ENCODE peak calls at places on chromosomes 16 and 17, in nine cellular contexts. P is transverse colon, Z is Peyer's patch, G is RWPE1, X is GM06990, J is coronary artery, C is B cell, I is uterus, N is astrocyte of the spinal cord. B is an unnamed sample.

GRCh38 chr16:72873853-72874252 is 174.1 kb downstream of the ZFHX3 start:
- DNase-seq in C (no peak), Z (no peak), J (no peak), P (no peak), N (no peak), I (no peak), G (no peak), X (no peak), B (peak; percentile 23)

GRCh38 chr17:78105551-78105950 is 23.0 kb downstream of the TMC6 start:
- DNase-seq in P (peak; percentile 0), N (no peak), I (no peak), C (no peak), X (no peak), J (no peak), G (no peak), Z (no peak), B (no peak)

GRCh38 chr17:47945080-47945479 is 3.7 kb downstream of the PNPO start:
- DNase-seq in N (no peak), C (no peak), G (no peak), J (no peak), I (peak; percentile 60), Z (no peak), P (no peak), X (no peak), B (no peak)

GRCh38 chr16:75745242-75745641 is 19.0 kb upstream of the CPHXL start:
- DNase-seq in C (no peak), Z (no peak), X (no peak), N (no peak), G (no peak), I (no peak), P (no peak), J (no peak), B (no peak)

GRCh38 chr17:13353590-13353989 is 248.1 kb downstream of the HS3ST3A1 start:
- DNase-seq in I (no peak), Z (no peak), N (no peak), J (no peak), G (no peak), P (no peak), C (no peak), X (no peak), B (no peak)

GRCh38 chr17:52536466-52536865 is 378.0 kb upstream of the CA10 start:
- DNase-seq in I (no peak), G (no peak), X (no peak), J (no peak), Z (no peak), P (no peak), C (no peak), N (no peak), B (no peak)

GRCh38 chr16:57284206-57284951 is at the start of gene PLLP:
- DNase-seq in G (peak; percentile 68), Z (peak; percentile 73), C (peak; percentile 83), J (peak; percentile 68), I (peak; percentile 28), P (peak; percentile 59), X (peak; percentile 55), N (no peak), B (peak; percentile 54)

GRCh38 chr16:17301593-17302135 is 169.1 kb downstream of the XYLT1 start:
- DNase-seq in P (peak; percentile 55), I (no peak), G (no peak), C (peak; percentile 72), X (peak; percentile 90), N (no peak), Z (peak; percentile 88), J (no peak), B (no peak)

GRCh38 chr17:16516594-16517018 is 24.6 kb upstream of the LRRC75A start:
- DNase-seq in J (no peak), Z (peak; percentile 40), N (peak; percentile 76), X (no peak), I (peak; percentile 52), G (peak; percentile 54), P (no peak), C (no peak), B (no peak)

GRCh38 chr17:63015824-63016223 is 49.8 kb downstream of the TANC2 start:
- DNase-seq in I (no peak), J (no peak), X (no peak), Z (no peak), G (no peak), C (no peak), P (no peak), N (no peak), B (no peak)

GRCh38 chr16:24071990-24072389 is 184.1 kb upstream of the CACNG3 start:
- DNase-seq in P (no peak), Z (no peak), C (no peak), J (no peak), N (no peak), X (no peak), I (no peak), G (no peak), B (no peak)

GRCh38 chr16:24073321-24073720 is 182.8 kb upstream of the CACNG3 start:
- DNase-seq in P (no peak), C (no peak), Z (no peak), I (no peak), X (no peak), G (no peak), N (no peak), J (no peak), B (no peak)

GRCh38 chr16:24069036-24069590 is 187.0 kb upstream of the CACNG3 start:
- DNase-seq in N (no peak), X (no peak), J (no peak), I (no peak), G (no peak), C (no peak), P (no peak), Z (no peak), B (no peak)

GRCh38 chr16:24074574-24074973 is 181.6 kb upstream of the CACNG3 start:
- DNase-seq in N (no peak), I (no peak), J (no peak), C (no peak), X (no peak), G (no peak), P (no peak), Z (no peak), B (no peak)

DNA sequence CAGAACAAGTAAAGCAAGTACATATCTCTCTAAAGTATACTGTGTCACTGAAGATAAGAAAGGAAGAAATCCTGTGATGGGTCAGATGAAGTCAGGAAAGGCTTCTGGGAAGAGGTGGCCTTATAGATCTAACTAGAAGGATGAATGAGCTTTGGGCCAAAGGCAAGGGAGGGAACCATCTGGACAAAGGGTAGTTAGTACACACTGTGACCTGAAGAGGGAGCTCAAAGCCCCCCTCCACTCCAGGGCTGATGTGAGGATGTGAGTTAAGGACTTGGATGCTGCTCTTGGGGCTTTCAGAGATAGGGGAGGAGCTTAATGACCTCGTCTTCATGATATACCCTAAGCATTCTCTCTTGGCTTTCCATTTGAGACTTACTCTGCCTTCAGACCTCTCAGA is 185.3 kb upstream of the CACNG3 start:
- DNase-seq in P (no peak), Z (peak; percentile 52), N (no peak), C (peak; percentile 63), I (no peak), X (peak; percentile 15), J (no peak), G (peak; percentile 45), B (peak; percentile 66)
- TF ChIP-seq CTCF in P (no peak), Z (peak; percentile 45), N (peak; percentile 30), C (peak; percentile 75), I (no peak), X (peak; percentile 73), J (no peak), G (no peak), B (peak; percentile 68)

DNA sequence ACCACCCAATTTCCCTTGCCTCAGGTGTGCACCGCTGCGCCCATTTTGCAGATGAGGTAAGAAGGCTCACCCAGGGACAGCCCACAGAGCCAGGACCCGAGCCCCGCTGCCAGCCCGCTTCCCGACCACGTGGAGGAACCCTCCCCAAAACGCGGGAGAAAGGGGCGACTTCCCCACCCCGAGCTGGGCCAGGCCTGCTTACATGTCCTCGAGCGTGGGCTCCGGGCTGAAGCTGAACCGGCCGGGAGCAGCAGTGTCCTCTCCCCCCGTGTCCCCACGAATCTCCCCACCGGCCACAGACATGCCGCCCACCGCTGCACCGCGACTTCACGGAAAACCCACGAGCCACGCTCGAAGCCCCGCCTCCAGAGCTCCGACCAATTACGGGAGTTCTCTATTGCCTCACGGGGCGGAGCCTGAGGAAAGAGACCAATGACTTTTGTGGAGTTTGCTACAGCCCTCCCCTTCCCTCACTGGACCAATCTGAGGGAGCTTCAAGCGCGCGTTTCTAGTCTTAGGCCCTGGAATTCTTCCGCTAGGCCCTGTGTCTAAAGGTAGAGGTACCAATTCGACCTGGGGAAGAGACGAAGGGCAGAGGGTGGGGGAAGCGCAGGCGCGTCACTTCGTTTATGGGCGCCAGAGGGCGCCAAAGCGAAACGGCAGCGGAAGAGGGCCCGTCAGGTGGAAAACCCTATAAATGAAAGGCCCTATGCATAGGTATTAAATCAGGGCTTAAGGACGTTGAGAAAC is at the start of gene DCTPP1:
- DNase-seq in I (peak; percentile 94), C (peak; percentile 89), J (peak; percentile 96), G (peak; percentile 98), N (peak; percentile 98), Z (peak; percentile 99), P (peak; percentile 97), X (peak; percentile 93), B (peak; percentile 95)
- TF ChIP-seq CTCF in I (peak; percentile 80), C (peak; percentile 82), J (peak; percentile 62), G (peak; percentile 93), N (peak; percentile 71), Z (peak; percentile 96), P (peak; percentile 93), X (peak; percentile 84), B (peak; percentile 77)

DNA sequence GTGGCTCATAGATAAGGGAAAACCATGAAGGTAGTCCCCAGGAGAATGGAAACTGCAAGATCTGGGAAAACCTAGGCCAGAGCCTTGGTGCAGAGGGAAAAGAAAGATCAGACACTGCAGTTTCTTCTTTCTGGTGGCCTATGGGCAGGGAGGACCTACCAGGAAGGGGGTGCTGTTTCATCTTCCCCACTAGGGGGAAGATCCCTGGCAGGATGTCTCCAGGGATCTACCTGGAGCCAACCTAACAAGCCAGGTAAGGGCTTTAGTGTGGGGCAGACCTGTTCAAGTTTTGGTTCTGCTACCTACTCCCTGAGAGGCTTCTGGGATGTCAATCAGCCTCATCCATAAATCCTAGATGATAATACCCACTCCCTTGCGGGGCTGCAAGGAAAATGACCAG is 21.4 kb downstream of the TOM1L2 start:
- DNase-seq in Z (no peak), I (no peak), C (no peak), X (no peak), J (no peak), G (no peak), P (no peak), N (no peak), B (no peak)
- TF ChIP-seq CTCF in Z (no peak), I (no peak), C (no peak), X (peak; percentile 13), J (no peak), G (no peak), P (no peak), N (peak; percentile 37), B (no peak)

DNA sequence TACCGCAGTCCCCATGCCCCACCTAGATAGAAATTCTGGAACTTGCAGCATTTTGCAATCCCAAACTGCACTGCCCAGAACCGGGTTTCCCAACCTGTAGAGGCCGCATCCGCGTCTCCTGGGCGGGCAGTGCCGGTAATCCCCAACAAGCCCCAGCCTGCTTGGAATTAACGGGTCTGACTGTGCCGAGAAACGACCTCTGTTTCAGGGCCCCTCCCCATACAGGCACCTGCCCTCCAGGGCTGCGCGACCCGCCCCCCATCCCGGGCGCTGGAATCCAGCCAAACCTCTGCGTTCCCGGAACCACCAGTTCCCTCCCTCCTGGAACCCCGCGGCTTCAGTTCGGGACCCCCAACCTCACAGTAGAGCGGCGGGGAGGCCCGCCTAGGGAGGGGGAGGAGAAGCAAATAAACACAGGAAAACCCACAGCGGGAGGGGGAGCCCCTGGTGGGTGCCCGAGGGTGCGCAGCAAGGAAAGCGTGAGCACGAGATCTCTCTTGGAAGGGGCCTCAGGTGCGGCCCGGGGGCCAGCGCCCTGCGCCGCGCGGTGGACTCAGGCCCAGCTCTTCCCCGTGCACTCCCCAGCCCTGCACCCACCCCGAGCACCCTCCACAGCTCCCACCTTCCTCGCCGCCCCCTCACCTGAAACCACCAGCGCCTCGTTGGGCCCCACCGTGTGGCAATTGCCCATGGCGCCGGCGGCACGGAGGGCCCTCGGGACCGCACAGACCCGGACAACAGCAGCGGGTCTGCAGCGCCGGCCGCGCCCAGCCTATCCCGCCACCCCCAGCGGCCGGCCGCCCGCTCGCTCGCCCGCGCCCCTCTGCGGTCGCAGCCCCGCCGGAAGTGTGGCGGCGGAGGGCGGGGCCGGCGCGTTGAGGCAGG is at the start of gene FLOT2:
- DNase-seq in C (peak; percentile 80), I (peak; percentile 68), G (peak; percentile 92), P (peak; percentile 68), J (peak; percentile 86), Z (peak; percentile 86), X (peak; percentile 75), N (peak; percentile 13), B (peak; percentile 65)
- TF ChIP-seq CTCF in C (peak; percentile 57), I (peak; percentile 49), G (no peak), P (peak; percentile 53), J (no peak), Z (peak; percentile 20), X (peak; percentile 18), N (peak; percentile 14), B (peak; percentile 17)